ENCODE peak calls at places on chromosomes 4 and X, in five cellular contexts. One of them, this sample, is unnamed. For H3K4me1 and H3K36me3, the result is how much of the 10 kb centered on the place peaks cover.

GRCh38 chrX:55206152-55206941 is 13.8 kb upstream of the PAGE5 start:
- DNase-seq in Peyer's patch: no peak
- DNase-seq in psoas muscle: no peak
- DNase-seq in osteoblast: no peak
- DNase-seq in lung: no peak
- DNase-seq in this sample: no peak

GRCh38 chrX:1316527-1316926 is 20.1 kb upstream of the IL3RA start:
- DNase-seq in osteoblast: no peak
- DNase-seq in Peyer's patch: no peak
- DNase-seq in lung: peak
- DNase-seq in psoas muscle: peak
- DNase-seq in this sample: no peak

GRCh38 chrX:25442501-25442900 is 426.7 kb upstream of the ARX start:
- DNase-seq in lung: no peak
- DNase-seq in psoas muscle: no peak
- DNase-seq in Peyer's patch: no peak
- DNase-seq in osteoblast: no peak
- DNase-seq in this sample: no peak

GRCh38 chr4:116055857-116056827 is 942.7 kb upstream of the NDST4 start:
- DNase-seq in Peyer's patch: no peak
- DNase-seq in psoas muscle: no peak
- DNase-seq in lung: no peak
- DNase-seq in osteoblast: no peak
- DNase-seq in this sample: no peak

GRCh38 chrX:20228245-20228644 is 38.5 kb downstream of the RPS6KA3 start:
- DNase-seq in osteoblast: no peak
- DNase-seq in lung: no peak
- DNase-seq in psoas muscle: no peak
- DNase-seq in Peyer's patch: no peak
- DNase-seq in this sample: no peak

GRCh38 chrX:22467571-22467970 is 194.9 kb downstream of the CBLL2 start:
- DNase-seq in Peyer's patch: no peak
- DNase-seq in lung: no peak
- DNase-seq in osteoblast: no peak
- DNase-seq in psoas muscle: no peak
- DNase-seq in this sample: no peak

GRCh38 chr4:141065872-141066271 is 67.4 kb downstream of the RNF150 start:
- DNase-seq in lung: no peak
- DNase-seq in psoas muscle: no peak
- DNase-seq in Peyer's patch: no peak
- DNase-seq in osteoblast: no peak
- DNase-seq in this sample: no peak

GRCh38 chrX:88604433-88605221 is 142.4 kb upstream of the CPXCR1 start:
- DNase-seq in osteoblast: no peak
- DNase-seq in Peyer's patch: no peak
- DNase-seq in psoas muscle: no peak
- DNase-seq in lung: no peak
- DNase-seq in this sample: no peak

GRCh38 chrX:53288173-53288572 is 6.8 kb upstream of the IQSEC2 start:
- DNase-seq in lung: no peak
- DNase-seq in osteoblast: no peak
- DNase-seq in psoas muscle: peak
- DNase-seq in Peyer's patch: no peak
- DNase-seq in this sample: no peak

GRCh38 chrX:46573331-46573895 is at the start of gene CHST7:
- DNase-seq in lung: peak
- DNase-seq in Peyer's patch: peak
- DNase-seq in psoas muscle: peak
- DNase-seq in osteoblast: peak
- DNase-seq in this sample: peak

GRCh38 chrX:46574941-46575381 is 1.4 kb downstream of the CHST7 start:
- DNase-seq in osteoblast: peak
- DNase-seq in lung: no peak
- DNase-seq in Peyer's patch: no peak
- DNase-seq in psoas muscle: peak
- DNase-seq in this sample: no peak

GRCh38 chrX:46575586-46575985 is 2.0 kb downstream of the CHST7 start:
- DNase-seq in Peyer's patch: no peak
- DNase-seq in lung: no peak
- DNase-seq in psoas muscle: no peak
- DNase-seq in osteoblast: peak
- DNase-seq in this sample: no peak

GRCh38 chrX:46573896-46574336 is 351 bp downstream of the CHST7 start:
- DNase-seq in psoas muscle: peak
- DNase-seq in Peyer's patch: peak
- DNase-seq in osteoblast: peak
- DNase-seq in lung: peak
- DNase-seq in this sample: peak

GRCh38 chrX:46574337-46574940 is 874 bp downstream of the CHST7 start:
- DNase-seq in psoas muscle: peak
- DNase-seq in osteoblast: peak
- DNase-seq in Peyer's patch: peak
- DNase-seq in lung: no peak
- DNase-seq in this sample: no peak
- H3K27ac ChIP-seq in psoas muscle: no peak
- H3K27ac ChIP-seq in osteoblast: no peak
- H3K27ac ChIP-seq in Peyer's patch: no peak
- H3K27ac ChIP-seq in lung: peak
- H3K27ac ChIP-seq in this sample: no peak

GRCh38 chr4:155684892-155685550 is 18.4 kb downstream of the GUCY1A1 start:
- DNase-seq in Peyer's patch: no peak
- DNase-seq in lung: no peak
- DNase-seq in psoas muscle: no peak
- DNase-seq in osteoblast: peak
- DNase-seq in this sample: no peak
- H3K4me1 ChIP-seq in Peyer's patch: under half
- H3K4me1 ChIP-seq in lung: under half
- H3K4me1 ChIP-seq in psoas muscle: under half
- H3K4me1 ChIP-seq in osteoblast: under half
- H3K4me1 ChIP-seq in this sample: under half

DNA sequence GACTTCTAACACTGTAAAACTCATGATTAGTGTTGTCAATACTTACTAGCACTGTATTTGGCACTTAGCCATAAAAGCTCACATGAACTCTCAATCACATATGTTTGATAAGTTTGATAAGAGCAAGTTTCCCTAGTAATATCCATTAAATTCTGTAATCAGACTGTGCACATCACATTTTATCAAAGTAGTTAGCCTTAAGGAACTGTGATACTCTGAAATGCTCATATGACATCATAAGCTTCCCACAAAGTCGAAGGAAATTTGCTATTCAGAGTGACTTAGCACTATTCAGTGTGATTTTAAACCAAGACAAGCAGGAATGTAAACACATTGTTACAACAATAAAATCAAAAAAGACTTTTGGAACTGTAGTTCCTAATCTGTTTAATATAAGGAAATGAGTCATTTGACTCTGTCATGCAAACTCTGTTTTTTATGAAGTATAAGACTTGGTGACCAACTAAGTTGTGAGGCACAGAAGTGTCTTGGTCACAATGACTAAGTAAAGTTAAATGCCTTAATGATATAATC is 6.7 kb downstream of the SLC7A11 start:
- DNase-seq in osteoblast: peak
- DNase-seq in lung: no peak
- DNase-seq in psoas muscle: no peak
- DNase-seq in Peyer's patch: no peak
- DNase-seq in this sample: peak
- H3K36me3 ChIP-seq in osteoblast: under half
- H3K36me3 ChIP-seq in lung: under half
- H3K36me3 ChIP-seq in psoas muscle: under half
- H3K36me3 ChIP-seq in Peyer's patch: under half
- H3K36me3 ChIP-seq in this sample: under half

GRCh38 chr4:151798678-151799416 is 38.0 kb upstream of the GATB start:
- DNase-seq in osteoblast: no peak
- DNase-seq in lung: no peak
- DNase-seq in psoas muscle: no peak
- DNase-seq in Peyer's patch: no peak
- DNase-seq in this sample: peak
- H3K27ac ChIP-seq in osteoblast: no peak
- H3K27ac ChIP-seq in lung: peak
- H3K27ac ChIP-seq in psoas muscle: no peak
- H3K27ac ChIP-seq in Peyer's patch: peak
- H3K27ac ChIP-seq in this sample: peak

GRCh38 chr4:93770201-93770600 is 58.4 kb upstream of the ATOH1 start:
- DNase-seq in psoas muscle: no peak
- DNase-seq in Peyer's patch: no peak
- DNase-seq in osteoblast: no peak
- DNase-seq in lung: no peak
- DNase-seq in this sample: no peak

GRCh38 chr4:93759506-93759905 is 69.0 kb upstream of the ATOH1 start:
- DNase-seq in osteoblast: no peak
- DNase-seq in psoas muscle: no peak
- DNase-seq in Peyer's patch: no peak
- DNase-seq in lung: no peak
- DNase-seq in this sample: peak

GRCh38 chr4:93760284-93760683 is 68.3 kb upstream of the ATOH1 start:
- DNase-seq in Peyer's patch: no peak
- DNase-seq in psoas muscle: no peak
- DNase-seq in osteoblast: no peak
- DNase-seq in lung: no peak
- DNase-seq in this sample: no peak

GRCh38 chr4:93767917-93768316 is 60.6 kb upstream of the ATOH1 start:
- DNase-seq in psoas muscle: no peak
- DNase-seq in Peyer's patch: no peak
- DNase-seq in lung: no peak
- DNase-seq in osteoblast: no peak
- DNase-seq in this sample: no peak

DNA sequence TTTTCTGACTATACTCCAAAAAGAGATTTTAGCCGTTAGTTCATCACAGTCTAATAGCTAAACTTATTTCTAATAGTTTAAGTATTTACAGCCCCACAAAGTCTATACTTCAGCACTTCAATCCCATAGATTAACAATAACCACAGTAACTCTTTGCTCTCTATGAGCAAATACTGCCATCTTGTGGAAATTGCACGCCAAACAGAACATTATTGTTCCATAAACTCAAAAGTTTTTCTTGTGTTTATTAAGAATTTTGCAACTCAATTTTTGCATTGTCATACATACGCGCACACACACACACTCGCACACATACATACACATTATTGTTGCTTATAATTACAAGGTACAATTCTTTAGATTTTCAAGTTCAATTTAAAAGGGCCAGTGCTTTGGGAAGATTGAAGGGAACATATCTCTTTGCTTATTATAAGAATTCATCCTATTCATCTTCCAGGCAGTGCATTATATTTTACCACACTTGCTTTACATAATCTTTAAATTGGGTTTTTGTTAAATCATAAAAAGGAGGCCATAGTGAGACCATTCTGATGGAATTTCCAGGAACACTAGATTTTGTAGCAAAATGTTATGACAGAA is 63.8 kb upstream of the ATOH1 start:
- DNase-seq in osteoblast: peak
- DNase-seq in lung: no peak
- DNase-seq in psoas muscle: no peak
- DNase-seq in Peyer's patch: no peak
- DNase-seq in this sample: peak
- H3K4me1 ChIP-seq in osteoblast: under half
- H3K4me1 ChIP-seq in lung: under half
- H3K4me1 ChIP-seq in psoas muscle: under half
- H3K4me1 ChIP-seq in Peyer's patch: under half
- H3K4me1 ChIP-seq in this sample: under half

DNA sequence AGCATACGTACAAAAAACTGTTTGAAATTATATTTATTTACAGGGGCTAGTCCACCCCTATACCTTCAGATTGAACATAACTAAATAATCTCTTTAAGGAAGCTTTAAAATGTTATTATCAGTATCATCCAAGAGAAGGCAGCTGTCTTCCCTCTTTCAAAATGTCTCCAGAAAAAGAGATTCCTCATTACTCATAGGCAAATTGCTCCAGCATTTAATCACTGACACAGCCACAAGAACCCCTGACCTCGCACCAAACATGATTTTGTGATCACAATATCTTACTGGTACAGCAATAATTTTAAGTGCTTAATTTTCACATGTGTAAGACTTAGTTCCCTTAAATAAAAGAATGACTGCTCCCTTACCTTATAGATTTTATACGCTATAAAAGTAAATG is 9.7 kb downstream of the BOD1L1 start:
- DNase-seq in psoas muscle: no peak
- DNase-seq in Peyer's patch: no peak
- DNase-seq in osteoblast: no peak
- DNase-seq in lung: no peak
- DNase-seq in this sample: no peak
- H3K36me3 ChIP-seq in psoas muscle: half or more
- H3K36me3 ChIP-seq in Peyer's patch: under half
- H3K36me3 ChIP-seq in osteoblast: half or more
- H3K36me3 ChIP-seq in lung: under half
- H3K36me3 ChIP-seq in this sample: under half

DNA sequence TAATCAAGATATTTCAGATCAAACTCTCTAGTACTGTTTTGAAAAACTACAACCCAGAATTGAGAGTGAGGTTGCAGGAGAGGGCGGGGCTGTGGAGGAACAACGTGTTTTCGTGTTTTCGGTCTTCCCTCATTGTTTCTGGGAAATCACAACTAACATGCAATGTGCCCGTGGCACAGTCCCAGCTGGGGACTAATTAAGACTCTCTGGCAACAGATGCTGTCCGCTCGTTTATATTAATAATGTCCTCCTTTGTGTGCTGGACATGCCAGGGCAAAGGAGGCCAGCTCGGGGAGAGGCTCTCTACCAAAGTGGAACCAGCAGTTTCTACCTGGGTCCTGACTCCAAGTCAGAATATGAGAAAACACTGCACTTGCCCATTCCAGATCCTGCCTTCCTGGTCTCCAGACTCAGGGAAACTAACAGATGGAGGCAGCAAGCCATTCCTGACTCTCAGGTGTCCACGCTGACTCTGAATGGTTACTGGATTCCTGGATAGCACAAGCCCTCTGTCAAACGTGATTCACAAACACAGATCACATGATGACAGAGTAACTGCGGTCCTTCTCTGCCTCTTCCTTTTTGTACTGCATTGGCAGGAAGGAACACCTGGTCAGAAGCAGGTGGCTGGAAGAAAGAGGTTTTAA is 65.1 kb downstream of the COQ2 start:
- DNase-seq in psoas muscle: no peak
- DNase-seq in Peyer's patch: no peak
- DNase-seq in osteoblast: no peak
- DNase-seq in lung: no peak
- DNase-seq in this sample: peak
- H3K27ac ChIP-seq in psoas muscle: no peak
- H3K27ac ChIP-seq in Peyer's patch: peak
- H3K27ac ChIP-seq in osteoblast: no peak
- H3K27ac ChIP-seq in lung: no peak
- H3K27ac ChIP-seq in this sample: peak

GRCh38 chr4:165328101-165328425 is 594 bp downstream of the MSMO1 start:
- DNase-seq in lung: no peak
- DNase-seq in osteoblast: no peak
- DNase-seq in Peyer's patch: no peak
- DNase-seq in psoas muscle: no peak
- DNase-seq in this sample: no peak

GRCh38 chr4:165330071-165330470 is 2.6 kb downstream of the MSMO1 start:
- DNase-seq in osteoblast: no peak
- DNase-seq in psoas muscle: no peak
- DNase-seq in lung: no peak
- DNase-seq in Peyer's patch: no peak
- DNase-seq in this sample: peak

GRCh38 chr4:165327211-165328100 is at the start of gene MSMO1:
- DNase-seq in lung: peak
- DNase-seq in Peyer's patch: peak
- DNase-seq in osteoblast: peak
- DNase-seq in psoas muscle: peak
- DNase-seq in this sample: peak

GRCh38 chr4:165326831-165327210 is 648 bp upstream of the MSMO1 start:
- DNase-seq in lung: peak
- DNase-seq in psoas muscle: peak
- DNase-seq in Peyer's patch: peak
- DNase-seq in osteoblast: no peak
- DNase-seq in this sample: peak

GRCh38 chr4:165328708-165329107 is 1.2 kb downstream of the MSMO1 start:
- DNase-seq in osteoblast: no peak
- DNase-seq in psoas muscle: no peak
- DNase-seq in Peyer's patch: no peak
- DNase-seq in lung: no peak
- DNase-seq in this sample: peak
- H3K4me1 ChIP-seq in osteoblast: under half
- H3K4me1 ChIP-seq in psoas muscle: under half
- H3K4me1 ChIP-seq in Peyer's patch: under half
- H3K4me1 ChIP-seq in lung: under half
- H3K4me1 ChIP-seq in this sample: under half

This sample was measured in small intestine.